ENCODE peak calls at places on chromosome 2, in eight cellular contexts. V is prostate gland, Z is IMR-90, K is body of pancreas, I is adrenal gland, P is HCT116, R is upper lobe of left lung, T is spleen. O is an unnamed sample.

GRCh38 chr2:25402477-25402876 is 60.8 kb upstream of the DNMT3A start:
- DNase-seq in V (no peak), Z (no peak), K (no peak), I (no peak), P (no peak), R (no peak), T (no peak), O (peak)

GRCh38 chr2:181774601-181775179 is 94.4 kb upstream of the NEUROD1 start:
- DNase-seq in V (no peak), Z (peak), K (no peak), I (no peak), P (no peak), R (no peak), T (no peak), O (no peak)

GRCh38 chr2:240430595-240430994 is 4.9 kb upstream of the GPC1 start:
- DNase-seq in V (no peak), Z (no peak), K (peak), I (no peak), P (no peak), R (no peak), T (no peak), O (no peak)

GRCh38 chr2:241859436-241860183 is 916 bp upstream of the PDCD1 start:
- DNase-seq in V (no peak), Z (peak), K (peak), I (no peak), P (no peak), R (peak), T (peak), O (peak)

GRCh38 chr2:115739574-115739973 is 1297.1 kb downstream of the DPP10 start:
- DNase-seq in V (no peak), Z (no peak), K (peak), I (no peak), P (no peak), R (no peak), T (no peak), O (no peak)

GRCh38 chr2:100934504-100935371 is 67.4 kb upstream of the RPL31 start:
- DNase-seq in V (no peak), Z (no peak), K (no peak), I (no peak), P (no peak), R (no peak), T (no peak), O (no peak)

GRCh38 chr2:195238366-195238765 is 418.7 kb upstream of the SLC39A10 start:
- DNase-seq in V (no peak), Z (no peak), K (no peak), I (no peak), P (no peak), R (no peak), T (no peak), O (no peak)

GRCh38 chr2:163348843-163349395 is 386.9 kb downstream of the FIGN start:
- DNase-seq in V (no peak), Z (peak), K (peak), I (peak), P (peak), R (no peak), T (no peak), O (no peak)

DNA sequence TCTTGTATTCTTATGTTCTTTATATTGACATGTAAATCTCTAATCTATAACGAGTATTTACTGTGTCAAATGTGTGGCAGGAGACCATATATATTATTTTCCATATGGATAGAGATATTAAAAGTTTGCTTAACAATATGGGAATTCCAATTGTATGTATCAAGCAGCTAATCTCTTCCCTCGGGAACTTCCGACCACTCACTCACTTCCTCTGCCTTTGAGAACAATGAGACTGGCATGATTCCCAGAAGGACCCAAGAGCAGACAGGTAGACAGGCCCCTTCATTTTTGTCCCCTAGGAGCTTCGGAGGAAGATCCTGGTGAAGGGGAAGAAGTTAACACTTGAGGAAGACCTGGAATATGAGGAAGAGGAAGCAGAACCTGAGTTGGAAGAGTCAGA is 24.1 kb downstream of the PLCD4 start:
- DNase-seq in V (no peak), Z (peak), K (no peak), I (no peak), P (peak), R (no peak), T (no peak), O (no peak)
- TF ChIP-seq POLR2A in V (no peak), Z (no peak), K (no peak), I (no peak), P (no peak), R (no peak), T (no peak), O (no peak)

DNA sequence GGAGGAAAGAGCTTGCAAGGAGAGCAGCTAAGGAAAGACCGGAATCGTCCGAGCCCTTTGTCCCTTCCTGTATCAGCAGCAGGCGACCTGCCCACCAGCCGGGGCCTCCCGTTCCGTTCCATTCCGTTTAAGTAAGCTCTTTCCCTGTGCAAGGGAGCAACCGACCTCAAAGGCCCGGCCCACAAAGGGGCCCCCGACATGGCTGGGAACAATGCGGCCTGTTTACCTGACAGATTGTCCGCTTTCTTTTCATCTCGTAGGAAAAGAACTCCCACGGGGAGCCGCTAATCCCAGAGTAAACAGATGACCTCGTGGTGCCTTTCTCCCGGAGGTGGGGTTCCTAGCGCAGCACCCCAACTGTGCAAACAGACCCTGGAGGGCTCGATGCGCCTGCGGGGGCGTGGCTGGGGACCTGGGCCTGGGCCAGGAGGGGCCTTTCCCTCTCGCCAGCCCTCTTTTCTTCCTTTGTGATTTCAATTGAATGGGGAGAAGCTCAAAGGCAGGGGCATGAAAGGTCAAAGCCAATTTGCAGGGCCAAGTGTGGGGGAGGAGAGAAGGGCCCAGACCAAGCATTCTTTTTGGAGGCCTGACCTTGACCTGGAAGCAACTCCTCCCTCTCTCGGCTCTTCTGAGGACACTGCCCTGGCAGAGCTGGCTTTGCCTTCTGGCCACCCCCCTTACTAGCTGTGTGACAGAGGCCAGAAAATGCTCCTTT is 120.2 kb downstream of the INHBB start:
- DNase-seq in V (no peak), Z (no peak), K (no peak), I (no peak), P (no peak), R (peak), T (peak), O (no peak)
- TF ChIP-seq POLR2A in V (no peak), Z (no peak), K (no peak), I (no peak), P (no peak), R (no peak), T (no peak), O (no peak)

GRCh38 chr2:158968396-158969161 is at the start of gene TANC1:
- DNase-seq in V (peak), Z (peak), K (peak), I (peak), P (peak), R (peak), T (peak), O (peak)
- TF ChIP-seq POLR2A in V (peak), Z (peak), K (peak), I (peak), P (peak), R (peak), T (no peak), O (peak)

GRCh38 chr2:164920430-164920829 is 34.9 kb downstream of the SLC38A11 start:
- DNase-seq in V (no peak), Z (peak), K (no peak), I (no peak), P (no peak), R (no peak), T (no peak), O (no peak)
- TF ChIP-seq POLR2A in V (no peak), Z (no peak), K (no peak), I (no peak), P (no peak), R (no peak), T (no peak), O (no peak)

DNA sequence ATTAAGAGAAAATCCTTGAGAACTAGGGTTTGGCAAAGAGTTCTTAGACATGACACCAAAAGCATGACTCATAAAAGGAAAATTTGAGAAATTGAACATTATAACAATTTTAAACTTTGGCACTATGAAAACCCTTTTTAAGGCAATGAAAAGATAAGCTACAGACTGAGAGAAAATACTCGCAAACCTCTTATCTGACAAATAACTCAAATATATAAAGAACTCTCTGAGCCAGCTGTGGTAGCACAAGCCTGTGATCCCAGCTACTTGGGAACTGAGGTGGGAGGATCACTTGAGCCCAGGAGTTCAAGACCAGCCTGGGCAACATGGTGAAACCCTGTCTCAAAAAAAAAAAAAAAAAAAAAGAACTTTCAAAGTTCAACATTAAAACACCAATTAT is 70.5 kb downstream of the FAM168B start:
- DNase-seq in V (no peak), Z (peak), K (no peak), I (no peak), P (no peak), R (no peak), T (no peak), O (no peak)
- TF ChIP-seq POLR2A in V (no peak), Z (no peak), K (no peak), I (no peak), P (no peak), R (no peak), T (no peak), O (no peak)

GRCh38 chr2:235639387-235639786 is 145.5 kb downstream of the AGAP1 start:
- DNase-seq in V (no peak), Z (peak), K (peak), I (peak), P (no peak), R (no peak), T (no peak), O (peak)
- TF ChIP-seq POLR2A in V (no peak), Z (peak), K (no peak), I (no peak), P (no peak), R (no peak), T (no peak), O (no peak)

DNA sequence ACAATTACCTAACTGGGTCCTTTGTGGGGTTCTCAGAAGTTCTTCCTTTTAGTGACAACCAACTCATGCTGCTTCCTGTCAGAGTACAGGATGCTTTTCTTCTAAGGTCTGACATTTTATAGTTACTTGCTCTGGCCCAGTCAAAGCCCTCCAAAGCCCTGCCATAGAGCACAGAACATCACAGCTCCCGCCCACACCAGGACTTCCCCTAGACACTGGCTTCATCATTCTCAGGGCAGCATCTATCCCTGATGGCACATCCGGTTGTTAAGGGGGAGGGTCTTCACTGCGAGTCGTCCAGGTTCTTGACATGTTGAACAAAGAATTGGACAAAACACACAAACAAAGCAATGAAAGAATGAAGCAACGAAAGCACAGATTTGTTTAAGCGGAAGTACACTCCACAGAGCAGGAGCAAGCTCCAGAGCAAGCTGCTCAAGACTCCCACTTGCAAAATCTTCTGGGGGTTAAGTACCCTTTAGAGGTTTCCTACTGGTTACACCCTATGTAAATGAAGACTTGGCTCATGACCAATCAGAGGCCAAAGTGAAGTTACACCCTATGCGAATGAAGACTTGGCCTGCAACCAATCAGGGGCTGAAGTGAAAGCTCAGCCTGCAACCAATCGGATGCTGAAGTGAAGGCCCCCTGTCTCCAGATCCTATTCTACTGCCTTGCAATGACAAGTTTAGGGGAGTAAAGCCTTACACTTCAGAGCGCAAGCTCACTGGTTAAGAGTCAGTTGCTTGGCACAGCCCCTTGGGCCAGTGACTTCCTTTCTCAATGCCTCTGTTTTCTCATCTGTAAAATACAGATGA is 79.0 kb downstream of the HDAC4 start:
- DNase-seq in V (no peak), Z (no peak), K (no peak), I (peak), P (no peak), R (no peak), T (peak), O (no peak)
- TF ChIP-seq POLR2A in V (no peak), Z (no peak), K (no peak), I (no peak), P (no peak), R (no peak), T (no peak), O (no peak)

DNA sequence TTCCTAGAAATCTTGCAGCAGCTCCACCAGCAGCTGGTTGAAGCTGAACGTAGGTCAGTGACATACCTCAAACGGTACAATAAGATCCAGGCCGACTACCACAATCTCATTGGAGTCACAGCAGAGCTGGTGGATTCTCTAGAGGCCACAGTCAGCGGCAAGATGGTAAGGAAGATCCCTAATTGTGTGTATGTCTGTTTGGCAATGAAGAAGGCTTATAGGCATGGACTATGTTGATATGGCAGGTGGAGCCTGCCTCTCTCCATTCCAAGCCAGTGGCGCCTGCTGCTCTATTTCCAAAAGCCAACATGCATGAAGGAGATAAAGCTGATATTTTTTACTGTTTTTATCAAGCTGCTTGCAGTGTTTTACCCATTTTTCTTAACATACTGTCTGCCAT is 36.8 kb downstream of the ARMC9 start:
- DNase-seq in V (no peak), Z (no peak), K (no peak), I (no peak), P (no peak), R (no peak), T (no peak), O (no peak)
- TF ChIP-seq POLR2A in V (no peak), Z (no peak), K (no peak), I (no peak), P (no peak), R (no peak), T (no peak), O (no peak)

O was measured in lower leg skin.